ENCODE peak calls at places on chromosomes 2 and 18, in seven cellular contexts. R, S, J, H, V, T and K are unnamed samples.

GRCh38 chr18:3062798-3063563 is 50.0 kb upstream of the LPIN2 start:
- DNase-seq in R (peak; percentile 79), S (peak; percentile 88), J (peak; percentile 64), H (peak; percentile 46), V (peak; percentile 49), T (peak; percentile 28), K (peak; percentile 55)

GRCh38 chr18:70377317-70377799 is 88.5 kb downstream of the SOCS6 start:
- DNase-seq in R (peak; percentile 42), S (no peak), J (no peak), H (no peak), V (peak; percentile 16), T (no peak), K (no peak)

GRCh38 chr18:12858961-12859360 is 25.1 kb downstream of the PTPN2 start:
- DNase-seq in R (no peak), S (no peak), J (no peak), H (no peak), V (no peak), T (no peak), K (no peak)

GRCh38 chr2:130336877-130337734 is 5.6 kb upstream of the IMP4 start:
- DNase-seq in R (peak; percentile 66), S (peak; percentile 96), J (peak; percentile 68), H (peak; percentile 84), V (peak; percentile 83), T (peak; percentile 84), K (peak; percentile 86)

GRCh38 chr2:40964509-40964908 is 512.6 kb upstream of the SLC8A1 start:
- DNase-seq in R (no peak), S (no peak), J (no peak), H (no peak), V (no peak), T (no peak), K (no peak)

GRCh38 chr2:43766006-43766405 is 7.8 kb upstream of the DYNC2LI1 start:
- DNase-seq in R (no peak), S (no peak), J (peak; percentile 9), H (no peak), V (no peak), T (no peak), K (no peak)

GRCh38 chr2:157411624-157412336 is 32.1 kb downstream of the CYTIP start:
- DNase-seq in R (no peak), S (no peak), J (no peak), H (no peak), V (no peak), T (no peak), K (no peak)

GRCh38 chr18:63540131-63540530 is 2.0 kb upstream of the SERPINB12 start:
- DNase-seq in R (no peak), S (no peak), J (no peak), H (peak; percentile 48), V (peak; percentile 39), T (peak; percentile 44), K (no peak)

GRCh38 chr18:65326831-65327230 is 424.0 kb upstream of the CDH7 start:
- DNase-seq in R (no peak), S (no peak), J (no peak), H (no peak), V (no peak), T (no peak), K (no peak)

GRCh38 chr2:62393293-62393692 is 112.7 kb downstream of the TMEM17 start:
- DNase-seq in R (no peak), S (no peak), J (no peak), H (no peak), V (no peak), T (no peak), K (no peak)

GRCh38 chr2:36785179-36785795 is 88.8 kb downstream of the VIT start:
- DNase-seq in R (peak; percentile 34), S (peak; percentile 95), J (peak; percentile 73), H (peak; percentile 73), V (peak; percentile 75), T (peak; percentile 64), K (peak; percentile 74)

GRCh38 chr2:60480089-60480773 is 73.2 kb downstream of the BCL11A start:
- DNase-seq in R (no peak), S (peak; percentile 39), J (no peak), H (no peak), V (no peak), T (no peak), K (no peak)

GRCh38 chr2:135074216-135074615 is 22.1 kb downstream of the RAB3GAP1 start:
- DNase-seq in R (no peak), S (no peak), J (no peak), H (no peak), V (no peak), T (no peak), K (no peak)

GRCh38 chr18:31876707-31877106 is 66.2 kb downstream of the TRAPPC8 start:
- DNase-seq in R (no peak), S (no peak), J (no peak), H (peak; percentile 38), V (peak; percentile 9), T (peak; percentile 7), K (no peak)

GRCh38 chr2:71872466-71873051 is 275.1 kb downstream of the CYP26B1 start:
- DNase-seq in R (no peak), S (no peak), J (no peak), H (no peak), V (no peak), T (no peak), K (no peak)

GRCh38 chr2:47065771-47066380 is 89.2 kb downstream of the STPG4 start:
- DNase-seq in R (no peak), S (no peak), J (peak; percentile 22), H (peak; percentile 71), V (peak; percentile 80), T (peak; percentile 55), K (no peak)

GRCh38 chr18:32732165-32732564 is 40.7 kb downstream of the KLHL14 start:
- DNase-seq in R (no peak), S (no peak), J (no peak), H (no peak), V (no peak), T (no peak), K (no peak)

GRCh38 chr2:16031055-16031847 is 90.9 kb downstream of the MYCN start:
- DNase-seq in R (no peak), S (peak; percentile 47), J (no peak), H (no peak), V (no peak), T (no peak), K (no peak)

GRCh38 chr2:124241-124880 is 78.1 kb upstream of the FAM110C start:
- DNase-seq in R (no peak), S (no peak), J (peak; percentile 85), H (peak; percentile 5), V (no peak), T (no peak), K (no peak)

GRCh38 chr2:48560546-48561209 is 30.7 kb downstream of the STON1 start:
- DNase-seq in R (no peak), S (no peak), J (no peak), H (no peak), V (no peak), T (no peak), K (no peak)

GRCh38 chr2:189350515-189351209 is 90.6 kb upstream of the WDR75 start:
- DNase-seq in R (no peak), S (no peak), J (peak; percentile 34), H (peak; percentile 95), V (peak; percentile 80), T (peak; percentile 100), K (no peak)

GRCh38 chr2:143823856-143824255 is 694.6 kb downstream of the ARHGAP15 start:
- DNase-seq in R (no peak), S (no peak), J (no peak), H (no peak), V (no peak), T (no peak), K (no peak)

DNA sequence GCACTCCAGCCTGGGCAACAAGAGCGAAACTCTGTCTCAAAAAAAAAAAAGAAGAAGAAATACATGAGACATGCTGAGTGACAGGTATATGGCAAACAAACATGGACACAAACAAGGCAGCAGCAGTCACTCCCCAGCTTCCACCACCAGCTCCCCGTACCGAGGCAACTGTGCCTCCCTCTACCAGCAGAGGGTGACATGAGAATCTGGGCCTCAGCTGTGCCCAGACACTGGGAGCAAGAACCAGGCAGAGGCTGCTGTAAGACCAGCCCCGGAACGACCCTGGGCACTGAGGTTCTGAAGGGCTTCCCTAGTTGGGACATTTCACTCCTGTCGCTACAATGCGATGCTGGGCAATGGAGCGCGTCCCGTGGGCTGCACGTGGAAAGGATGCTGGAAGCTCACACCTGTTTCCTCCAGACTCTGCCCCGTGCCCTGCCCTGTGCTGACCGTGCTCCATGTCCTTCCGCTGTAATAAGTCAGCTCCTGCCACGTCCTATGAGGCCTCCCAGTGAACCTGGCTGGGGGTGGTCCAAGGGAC is 37.1 kb downstream of the BOK start:
- DNase-seq in R (no peak), S (peak; percentile 92), J (peak; percentile 30), H (no peak), V (no peak), T (no peak), K (no peak)
- TF ChIP-seq CTCF in R (peak; percentile 18), S (peak; percentile 77), J (peak; percentile 24), H (peak; percentile 25), V (peak; percentile 29), T (peak; percentile 30), K (no peak)

GRCh38 chr2:241507430-241508239 is 749 bp downstream of the STK25 start:
- DNase-seq in R (peak; percentile 61), S (peak; percentile 81), J (peak; percentile 41), H (peak; percentile 27), V (peak; percentile 41), T (peak; percentile 35), K (peak; percentile 66)
- TF ChIP-seq CTCF in R (no peak), S (peak; percentile 62), J (peak; percentile 11), H (peak; percentile 19), V (peak; percentile 15), T (peak; percentile 26), K (no peak)

DNA sequence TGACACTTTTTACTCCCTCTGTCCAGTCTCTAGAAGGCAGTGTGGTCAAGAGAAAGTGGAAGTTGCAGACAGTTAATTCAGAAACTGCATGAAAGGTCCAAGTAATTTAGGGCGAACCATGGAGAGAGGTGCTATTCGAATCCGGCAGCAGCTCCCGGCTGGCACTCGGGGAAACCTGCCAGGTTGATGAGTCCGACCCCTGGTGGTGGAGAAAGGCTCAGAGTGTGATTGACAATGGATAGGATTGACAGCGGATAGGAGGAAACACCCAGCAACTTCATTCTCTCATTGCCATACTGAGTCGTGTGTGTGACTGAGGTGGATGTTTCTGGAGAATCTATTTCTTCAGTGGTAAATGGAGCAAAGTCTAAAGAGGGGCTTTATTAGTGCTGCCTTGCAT is 101.7 kb downstream of the DCDC2C start:
- DNase-seq in R (peak; percentile 52), S (peak; percentile 91), J (peak; percentile 73), H (no peak), V (no peak), T (no peak), K (no peak)
- TF ChIP-seq CTCF in R (peak; percentile 52), S (peak; percentile 87), J (peak; percentile 20), H (peak; percentile 9), V (no peak), T (peak; percentile 27), K (no peak)

DNA sequence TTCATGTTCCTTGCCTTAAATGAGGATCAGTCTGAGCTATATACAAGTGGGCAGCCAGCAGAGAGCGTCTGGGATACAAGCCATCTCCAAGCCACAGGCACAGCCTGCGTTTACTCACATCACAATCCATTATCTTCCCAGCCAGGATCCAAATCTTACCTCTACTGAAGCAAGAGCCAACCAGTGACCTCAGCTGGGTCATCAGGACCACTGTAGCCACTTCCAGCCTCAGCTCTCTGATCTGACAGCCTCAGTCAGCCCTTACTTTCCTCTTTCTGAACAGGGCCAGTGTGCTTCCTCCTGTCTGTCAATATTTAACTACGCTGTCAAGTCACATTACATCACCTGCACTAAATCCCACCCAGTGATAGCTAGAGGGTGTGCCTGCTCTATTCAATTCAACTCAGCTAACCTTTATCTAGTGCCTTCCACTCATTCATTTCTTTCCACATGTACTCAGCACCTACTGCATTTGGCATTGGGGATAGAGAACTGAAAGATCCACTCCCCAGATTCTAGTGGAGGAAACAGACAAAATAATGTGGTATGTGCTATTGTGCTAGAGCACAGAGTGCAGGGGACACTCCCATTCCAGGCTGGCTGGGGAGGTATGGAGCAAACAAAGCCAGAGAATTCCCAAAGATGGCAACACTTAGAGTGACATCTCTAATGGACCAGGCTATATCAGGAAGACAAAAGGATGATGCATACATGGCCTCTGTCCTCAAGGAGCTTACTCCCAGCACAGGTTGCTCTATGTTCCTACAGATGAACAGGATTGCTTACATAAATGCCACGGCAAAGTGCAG is 146.5 kb downstream of the NCKAP5 start:
- DNase-seq in R (peak; percentile 33), S (peak; percentile 68), J (no peak), H (no peak), V (peak; percentile 3), T (peak; percentile 61), K (peak; percentile 24)
- TF ChIP-seq CTCF in R (no peak), S (peak; percentile 33), J (no peak), H (no peak), V (no peak), T (peak; percentile 13), K (no peak)